ENCODE peak calls at places on chromosome 19, in nine cellular contexts. N, I, G, M, U, J, X, W and A are unnamed samples.
A peak's percentile ranks its signal among the peaks of the same experiment; 100 is the strongest.

GRCh38 chr19:34363930-34364329 is 1.1 kb upstream of the GPI start:
- DNase-seq in W (no peak), N (no peak), M (no peak), G (no peak), X (no peak), J (no peak), I (no peak), U (no peak), A (no peak)

GRCh38 chr19:12733369-12733896 is 1.1 kb downstream of the TRIR start:
- DNase-seq in W (peak; percentile 28), U (no peak), G (no peak), I (peak; percentile 42), M (no peak), J (peak; percentile 58), X (peak; percentile 29), N (peak; percentile 45), A (no peak)

GRCh38 chr19:48807590-48808308 is 3.1 kb downstream of the BCAT2 start:
- DNase-seq in M (no peak), U (no peak), W (peak; percentile 72), G (no peak), N (no peak), X (no peak), J (peak; percentile 39), I (no peak), A (no peak)

GRCh38 chr19:3863648-3864047 is 5.2 kb downstream of the ZFR2 start:
- DNase-seq in J (no peak), M (no peak), X (no peak), U (no peak), W (no peak), G (no peak), I (no peak), N (no peak), A (no peak)

GRCh38 chr19:4304509-4305252 is at the start of gene FSD1:
- DNase-seq in I (peak; percentile 67), G (no peak), M (no peak), X (peak; percentile 49), U (peak; percentile 80), J (peak; percentile 71), W (no peak), N (peak; percentile 40), A (no peak)

GRCh38 chr19:6794817-6795431 is 22.4 kb downstream of the VAV1 start:
- DNase-seq in N (no peak), X (no peak), I (no peak), U (no peak), M (no peak), W (no peak), G (no peak), J (no peak), A (no peak)

GRCh38 chr19:15137777-15138176 is 30.6 kb downstream of the SYDE1 start:
- DNase-seq in M (no peak), X (no peak), J (no peak), W (no peak), G (no peak), I (no peak), U (no peak), N (peak; percentile 70), A (no peak)

GRCh38 chr19:10977773-10978155 is 16.9 kb downstream of the SMARCA4 start:
- DNase-seq in N (no peak), M (no peak), G (no peak), X (no peak), W (no peak), J (no peak), U (no peak), I (no peak), A (no peak)

GRCh38 chr19:29031216-29031615 is 181.7 kb downstream of the UQCRFS1 start:
- DNase-seq in U (no peak), M (no peak), W (no peak), J (no peak), I (no peak), X (no peak), G (no peak), N (no peak), A (no peak)

GRCh38 chr19:41941410-41942202 is 13.4 kb upstream of the ERFL start:
- DNase-seq in N (no peak), G (no peak), U (no peak), I (no peak), W (no peak), X (no peak), M (no peak), J (no peak), A (no peak)

GRCh38 chr19:3346677-3347353 is 19.6 kb upstream of the NFIC start:
- DNase-seq in X (no peak), W (peak; percentile 55), G (peak; percentile 83), U (peak; percentile 95), I (no peak), N (no peak), J (no peak), M (peak; percentile 96), A (peak; percentile 49)

GRCh38 chr19:55068803-55069136 is 5.8 kb upstream of the RDH13 start:
- DNase-seq in G (no peak), U (no peak), W (no peak), J (no peak), M (no peak), I (no peak), N (no peak), X (no peak), A (no peak)

GRCh38 chr19:55069859-55070225 is 5.8 kb upstream of the EPS8L1 start:
- DNase-seq in W (no peak), N (no peak), G (no peak), U (no peak), I (no peak), M (no peak), X (no peak), J (no peak), A (no peak)

GRCh38 chr19:55071913-55072312 is 3.8 kb upstream of the EPS8L1 start:
- DNase-seq in G (no peak), X (no peak), U (no peak), I (no peak), J (no peak), W (no peak), N (no peak), M (no peak), A (no peak)

GRCh38 chr19:55069137-55069858 is 6.3 kb upstream of the RDH13 start:
- DNase-seq in I (no peak), G (no peak), W (peak; percentile 86), N (no peak), M (no peak), U (no peak), X (no peak), J (peak; percentile 56), A (peak; percentile 63)

DNA sequence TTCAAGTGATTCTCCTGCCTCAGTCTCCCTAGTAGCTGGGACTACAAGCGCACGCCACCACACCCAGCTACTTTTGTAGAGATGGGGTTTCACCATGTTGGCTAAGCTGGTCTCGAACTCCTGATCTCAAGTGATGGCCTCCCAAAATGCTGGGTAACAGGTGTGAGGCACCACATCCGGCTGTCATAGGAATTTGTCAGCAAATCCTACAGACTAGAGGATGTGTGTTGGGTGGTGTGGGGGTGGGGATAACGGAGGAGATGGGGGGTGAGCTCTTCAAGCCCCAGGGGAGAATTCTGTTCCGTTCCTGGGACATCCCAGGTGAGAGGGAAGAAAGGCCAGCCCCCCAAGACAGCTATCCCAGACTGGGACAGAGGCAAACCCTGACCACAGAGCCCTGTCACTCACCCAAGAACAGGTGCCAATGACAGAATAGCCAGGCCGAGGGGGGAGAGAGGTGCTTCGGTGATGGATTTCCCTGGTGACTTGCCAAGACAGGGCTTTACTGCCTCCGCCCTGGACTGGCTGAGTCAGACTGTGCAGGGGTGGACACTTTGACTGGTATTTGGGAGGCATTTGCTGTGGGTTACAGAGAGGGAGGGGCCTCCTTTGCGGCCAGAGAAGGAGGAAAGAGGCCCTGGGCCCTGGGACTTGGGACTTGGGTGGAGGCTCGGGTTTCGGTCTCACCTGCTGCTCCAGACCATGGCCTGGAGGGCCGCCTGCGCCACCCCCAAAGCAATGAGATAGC is 4.7 kb upstream of the EPS8L1 start:
- DNase-seq in X (no peak), I (no peak), G (no peak), W (peak; percentile 94), M (no peak), U (no peak), N (peak; percentile 58), J (no peak), A (peak; percentile 58)
- H3K27ac ChIP-seq in X (no peak overlapping the region), I (no peak overlapping the region), G (no peak overlapping the region), W (peak overlapping the region; percentile 24), M (no peak overlapping the region), U (no peak overlapping the region), N (no peak overlapping the region), J (no peak overlapping the region), A (no peak overlapping the region)

GRCh38 chr19:51570962-51571575 is at the start of gene ZNF175:
- DNase-seq in G (peak; percentile 96), W (peak; percentile 96), J (peak; percentile 93), U (peak; percentile 98), X (peak; percentile 70), M (peak; percentile 98), I (peak; percentile 89), N (peak; percentile 96), A (peak; percentile 95)
- H3K27ac ChIP-seq in G (peak within 1 kb of the TSS; percentile 64), W (no peak within 1 kb of the TSS), J (no peak within 1 kb of the TSS), U (no peak within 1 kb of the TSS), X (no peak within 1 kb of the TSS), M (no peak within 1 kb of the TSS), I (no peak within 1 kb of the TSS), N (peak within 1 kb of the TSS; percentile 78), A (peak within 1 kb of the TSS; percentile 61)

GRCh38 chr19:57802269-57802668 is 12.4 kb downstream of the ZNF552 start:
- DNase-seq in M (no peak), J (no peak), G (no peak), N (no peak), U (no peak), W (no peak), X (no peak), I (no peak), A (no peak)
- H3K27ac ChIP-seq in M (no peak overlapping the region), J (no peak overlapping the region), G (no peak overlapping the region), N (peak overlapping the region; percentile 28), U (no peak overlapping the region), W (peak overlapping the region; percentile 22), X (no peak overlapping the region), I (no peak overlapping the region), A (no peak overlapping the region)

GRCh38 chr19:47757617-47758432 is 12.5 kb downstream of the NOP53 start:
- DNase-seq in U (no peak), I (no peak), G (no peak), W (peak; percentile 67), M (no peak), X (no peak), J (no peak), N (no peak), A (no peak)

GRCh38 chr19:47755065-47755761 is 9.9 kb downstream of the NOP53 start:
- DNase-seq in U (no peak), N (no peak), W (no peak), M (peak; percentile 70), I (no peak), X (no peak), G (no peak), J (no peak), A (no peak)

GRCh38 chr19:47756953-47757608 is 11.7 kb downstream of the NOP53 start:
- DNase-seq in G (no peak), J (no peak), N (no peak), X (no peak), U (no peak), I (no peak), W (peak; percentile 66), M (no peak), A (no peak)

GRCh38 chr19:47755762-47756626 is 10.6 kb downstream of the NOP53 start:
- DNase-seq in M (no peak), W (no peak), J (no peak), N (no peak), U (no peak), G (no peak), X (no peak), I (no peak), A (no peak)

DNA sequence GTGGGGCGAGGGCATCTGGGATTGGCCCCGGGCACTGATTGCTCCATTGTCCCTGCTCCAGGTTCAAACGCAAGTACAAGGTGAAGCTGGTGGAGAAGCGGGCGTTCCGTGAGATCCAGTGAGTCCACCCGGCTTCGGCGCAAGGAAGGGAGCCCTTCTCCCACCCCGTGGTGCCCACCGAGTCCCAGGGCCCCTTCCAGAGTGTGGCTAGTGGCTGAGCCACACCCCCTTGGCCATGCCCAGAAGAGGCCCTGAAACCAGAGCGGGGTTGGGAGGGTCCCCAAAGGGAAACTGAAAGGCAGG is 11.2 kb downstream of the NOP53 start:
- DNase-seq in I (no peak), G (no peak), N (no peak), M (no peak), X (no peak), J (no peak), U (no peak), W (no peak), A (no peak)
- H3K27ac ChIP-seq in I (no peak overlapping the region), G (no peak overlapping the region), N (no peak overlapping the region), M (no peak overlapping the region), X (no peak overlapping the region), J (no peak overlapping the region), U (no peak overlapping the region), W (no peak overlapping the region), A (no peak overlapping the region)